ENCODE peak calls at places on chromosomes 12 and 14, in four cellular contexts. A is A549, K is endothelial cell of umbilical vein, T is GM12878. H is an unnamed sample.

GRCh38 chr12:39003541-39004160 is 98.3 kb upstream of the CPNE8 start:
- DNase-seq in A (no peak), K (no peak), T (no peak), H (no peak)

GRCh38 chr12:98503593-98504367 is 11.6 kb upstream of the TMPO start:
- DNase-seq in K (peak), A (peak), T (peak), H (peak)

GRCh38 chr12:64679487-64679983 is 69.2 kb downstream of the RASSF3 start:
- DNase-seq in T (no peak), A (peak), K (peak), H (peak)

GRCh38 chr14:106129274-106129673 is 602.9 kb downstream of the TMEM121 start:
- DNase-seq in K (no peak), A (no peak), T (no peak), H (no peak)

GRCh38 chr12:124032265-124032886 is 59.4 kb downstream of the ZNF664 start:
- DNase-seq in A (peak), K (peak), T (no peak), H (peak)

GRCh38 chr12:4997939-4998338 is 45.7 kb upstream of the KCNA5 start:
- DNase-seq in K (peak), A (peak), T (no peak), H (no peak)

GRCh38 chr12:34397591-34398365 is 375.5 kb downstream of the ALG10 start:
- DNase-seq in T (no peak), A (no peak), K (no peak), H (no peak)

GRCh38 chr14:25140423-25140822 is 90.5 kb upstream of the STXBP6 start:
- DNase-seq in K (no peak), T (no peak), A (no peak), H (no peak)

GRCh38 chr14:70359076-70359424 is 433 bp downstream of the COX16 start:
- DNase-seq in T (no peak), A (no peak), K (no peak), H (no peak)

GRCh38 chr12:92070864-92071445 is 74.7 kb downstream of the BTG1 start:
- DNase-seq in A (peak), T (no peak), K (no peak), H (no peak)

GRCh38 chr12:115323223-115323905 is 639.4 kb upstream of the TBX3 start:
- DNase-seq in A (no peak), T (no peak), K (no peak), H (no peak)

GRCh38 chr12:108571604-108572165 is 9.3 kb downstream of the ISCU start:
- DNase-seq in K (no peak), T (no peak), A (no peak), H (no peak)

GRCh38 chr12:41795066-41795465 is 349.6 kb downstream of the GXYLT1 start:
- DNase-seq in K (peak), T (no peak), A (no peak), H (no peak)

GRCh38 chr12:78530065-78530765 is 334.4 kb upstream of the SYT1 start:
- DNase-seq in K (no peak), T (no peak), A (no peak), H (no peak)

GRCh38 chr12:19018302-19018980 is 111.1 kb upstream of the PLEKHA5 start:
- DNase-seq in A (no peak), T (no peak), K (peak), H (no peak)

GRCh38 chr14:42224053-42224888 is 617.6 kb downstream of the LRFN5 start:
- DNase-seq in K (peak), A (peak), T (peak), H (no peak)

GRCh38 chr12:108498136-108498535 is 16.9 kb upstream of the FICD start:
- DNase-seq in T (no peak), K (no peak), A (no peak), H (no peak)

GRCh38 chr12:93266-94005 is 26.9 kb downstream of the IQSEC3 start:
- DNase-seq in A (no peak), T (no peak), K (no peak), H (no peak)

GRCh38 chr12:38823743-38824142 is 81.6 kb downstream of the CPNE8 start:
- DNase-seq in K (peak), T (no peak), A (no peak), H (no peak)

GRCh38 chr12:21813125-21813524 is 38.6 kb upstream of the KCNJ8 start:
- DNase-seq in A (no peak), T (no peak), K (no peak), H (no peak)

GRCh38 chr12:15796493-15797141 is 7.4 kb upstream of the EPS8 start:
- DNase-seq in K (peak), T (no peak), A (no peak), H (no peak)

GRCh38 chr12:79844693-79845092 is 90.2 kb downstream of the PPP1R12A start:
- DNase-seq in T (no peak), K (peak), A (peak), H (no peak)

GRCh38 chr12:92899388-92900001 is 29.6 kb downstream of the EEA1 start:
- DNase-seq in K (peak), T (no peak), A (peak), H (peak)

GRCh38 chr12:29593001-29593400 is 95.5 kb upstream of the OVCH1 start:
- DNase-seq in T (no peak), A (no peak), K (no peak), H (no peak)

GRCh38 chr12:21471294-21471693 is 30.1 kb downstream of the RECQL start:
- DNase-seq in K (no peak), A (no peak), T (no peak), H (no peak)

GRCh38 chr12:130818381-130819247 is 20.4 kb downstream of the STX2 start:
- DNase-seq in K (peak), A (peak), T (peak), H (peak)

GRCh38 chr14:59133202-59133601 is 55.3 kb upstream of the DAAM1 start:
- DNase-seq in K (peak), A (no peak), T (no peak), H (no peak)

GRCh38 chr12:6345319-6346071 is 3.6 kb upstream of the TNFRSF1A start:
- DNase-seq in A (peak), K (peak), T (no peak), H (no peak)

GRCh38 chr12:55017421-55017820 is 2.4 kb upstream of the NEUROD4 start:
- DNase-seq in K (no peak), A (no peak), T (no peak), H (no peak)

GRCh38 chr12:80711866-80712265 is 4.4 kb downstream of the MYF6 start:
- DNase-seq in K (peak), T (no peak), A (no peak), H (no peak)

GRCh38 chr12:116693259-116694227 is 44.3 kb downstream of the SPRING1 start:
- DNase-seq in K (no peak), A (no peak), T (no peak), H (no peak)

GRCh38 chr12:2959194-2959507 is at the start of gene TEAD4:
- DNase-seq in K (peak), A (peak), T (no peak), H (no peak)

GRCh38 chr14:104797112-104798044 is 1.8 kb upstream of the AKT1 start:
- DNase-seq in T (no peak), K (no peak), A (no peak), H (no peak)

GRCh38 chr12:113239811-113240331 is 18.6 kb downstream of the TPCN1 start:
- DNase-seq in T (no peak), A (no peak), K (no peak), H (no peak)

GRCh38 chr12:41437578-41437977 is 249.5 kb downstream of the PDZRN4 start:
- DNase-seq in T (no peak), A (no peak), K (no peak), H (no peak)

GRCh38 chr14:95227279-95227860 is 70.0 kb upstream of the DICER1 start:
- DNase-seq in K (peak), A (no peak), T (no peak), H (no peak)

DNA sequence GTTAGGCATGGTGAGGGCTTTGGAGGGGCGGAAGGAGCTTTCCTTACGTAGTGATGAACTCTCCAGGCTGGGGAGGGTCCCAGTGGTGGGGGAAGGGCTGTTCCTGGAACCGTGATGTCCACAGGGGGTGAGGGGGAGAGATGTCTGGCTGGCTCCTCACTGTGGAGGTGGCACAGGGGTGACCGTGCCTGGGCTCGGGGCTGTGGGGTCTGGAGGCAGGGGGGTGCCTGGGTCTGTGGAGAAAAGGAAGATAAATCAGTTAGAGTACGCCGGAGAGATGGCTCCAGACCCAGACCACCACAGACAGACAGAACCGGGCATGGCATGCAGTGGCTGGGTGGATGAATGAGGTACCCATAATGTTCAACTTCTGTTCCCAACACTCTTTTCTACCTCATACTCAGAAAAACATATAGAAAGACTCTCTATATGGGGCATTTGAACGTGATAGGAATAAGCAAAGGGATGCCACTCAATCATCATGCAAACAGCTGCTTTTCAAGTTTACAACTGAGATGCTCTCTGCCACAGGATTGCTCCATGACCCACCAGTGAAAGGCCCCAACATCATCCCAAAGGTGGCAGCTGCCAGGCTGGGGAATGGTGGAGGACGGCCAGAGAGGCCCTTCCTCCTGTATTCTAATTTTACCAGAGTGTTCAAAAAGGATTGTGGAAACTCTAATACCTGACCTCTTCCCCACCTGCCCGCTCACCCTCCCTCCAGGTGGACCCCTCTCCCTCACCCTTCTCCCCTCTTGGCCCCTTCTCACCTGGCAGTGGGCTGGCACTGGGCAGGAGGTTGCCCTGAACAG is 5.6 kb downstream of the MYL6 start:
- DNase-seq in K (no peak), A (no peak), T (no peak), H (no peak)
- TF ChIP-seq POLR2A in K (peak), A (no peak), T (peak), H (no peak)

DNA sequence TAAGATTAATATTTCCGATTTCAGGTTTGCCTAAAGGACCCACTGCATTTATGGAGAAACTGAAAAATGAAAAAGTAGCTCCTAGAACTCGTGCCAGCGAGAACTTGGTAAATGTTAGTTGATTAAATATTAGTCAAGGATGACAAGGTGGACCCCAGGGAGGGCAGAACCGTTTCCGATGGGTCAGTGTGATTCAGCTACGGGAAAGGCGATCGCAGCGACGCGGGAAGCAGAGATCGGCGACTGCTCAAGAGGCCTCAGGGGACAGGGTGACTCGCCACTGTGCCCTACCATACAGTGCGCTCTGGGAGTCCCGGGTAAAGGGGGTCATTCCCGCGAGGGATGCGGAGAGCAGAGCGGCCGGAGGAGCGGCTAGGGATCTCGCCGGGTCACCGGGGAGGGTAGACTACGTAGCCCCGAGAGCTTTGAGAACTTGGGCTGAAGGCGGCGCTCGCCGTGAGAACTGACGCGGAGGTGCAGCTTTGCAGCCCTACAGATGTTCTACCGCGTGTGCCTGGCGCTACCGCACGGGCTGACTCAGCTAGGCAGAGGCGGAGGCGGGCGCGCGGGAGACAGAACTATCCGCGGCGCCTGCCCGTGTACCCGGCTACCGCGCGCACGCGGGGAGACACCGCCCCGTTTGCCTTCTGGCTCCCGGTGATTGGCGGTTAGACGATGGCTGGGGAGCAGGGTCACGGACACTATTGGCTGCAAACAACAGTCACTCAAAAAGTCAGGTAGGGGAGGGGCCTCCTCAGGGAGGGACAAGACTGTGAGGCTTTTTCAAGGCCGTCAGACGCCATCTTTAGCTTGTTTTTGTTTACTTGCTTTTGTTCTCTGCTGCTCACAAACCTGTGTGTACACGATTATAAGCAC is 3.2 kb downstream of the C14orf93 start:
- DNase-seq in K (peak), A (peak), T (peak), H (peak)
- TF ChIP-seq CTCF in K (peak), A (peak), T (peak), H (no peak)

DNA sequence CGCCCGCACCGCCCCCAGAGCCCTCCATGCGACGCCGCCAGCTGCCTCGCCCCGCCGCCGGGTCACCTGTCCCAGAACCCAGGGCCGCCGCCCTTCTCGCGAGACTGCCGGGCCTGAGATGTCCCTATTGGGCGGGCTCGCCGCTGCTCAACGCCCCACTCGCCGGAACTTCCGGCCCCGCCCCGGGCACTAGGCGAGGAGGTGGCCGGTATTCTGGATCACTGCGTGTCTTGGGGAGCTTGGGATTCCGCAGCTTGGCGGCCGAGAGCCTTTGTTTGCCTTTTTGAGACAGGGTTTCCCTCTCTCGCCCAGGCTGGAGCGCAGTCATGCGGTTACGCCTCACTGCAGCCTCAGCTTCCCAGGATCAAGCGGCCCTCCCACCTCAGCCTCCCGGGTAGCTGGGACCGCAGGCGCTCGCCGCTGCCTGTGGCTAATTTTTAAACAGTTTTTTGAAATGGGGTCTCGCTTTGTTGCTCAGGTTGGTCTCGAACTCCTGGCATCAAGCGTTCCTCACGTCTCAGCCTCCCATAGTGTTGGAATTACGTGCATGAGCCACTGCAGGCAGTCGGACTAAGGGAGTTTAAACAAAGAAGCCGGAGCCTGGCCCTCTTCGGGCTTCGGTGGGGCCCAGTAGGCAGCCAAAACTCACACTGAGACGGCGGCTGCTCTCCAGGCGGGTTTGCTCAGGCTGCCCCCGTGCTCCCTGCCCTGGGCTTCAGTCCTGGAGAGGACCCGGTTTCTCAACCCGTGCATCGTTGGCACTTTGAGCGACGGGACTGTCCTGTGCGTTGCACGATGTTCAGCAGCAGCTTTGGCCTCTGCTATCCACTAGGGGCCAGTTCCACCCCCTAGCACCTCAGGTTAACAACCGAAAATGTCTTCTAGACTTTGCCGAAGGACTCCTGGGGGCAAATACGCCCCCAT is at the start of gene SLC15A4:
- DNase-seq in A (peak), T (no peak), K (peak), H (peak)
- TF ChIP-seq POLR2A in A (peak), T (peak), K (peak), H (peak)

DNA sequence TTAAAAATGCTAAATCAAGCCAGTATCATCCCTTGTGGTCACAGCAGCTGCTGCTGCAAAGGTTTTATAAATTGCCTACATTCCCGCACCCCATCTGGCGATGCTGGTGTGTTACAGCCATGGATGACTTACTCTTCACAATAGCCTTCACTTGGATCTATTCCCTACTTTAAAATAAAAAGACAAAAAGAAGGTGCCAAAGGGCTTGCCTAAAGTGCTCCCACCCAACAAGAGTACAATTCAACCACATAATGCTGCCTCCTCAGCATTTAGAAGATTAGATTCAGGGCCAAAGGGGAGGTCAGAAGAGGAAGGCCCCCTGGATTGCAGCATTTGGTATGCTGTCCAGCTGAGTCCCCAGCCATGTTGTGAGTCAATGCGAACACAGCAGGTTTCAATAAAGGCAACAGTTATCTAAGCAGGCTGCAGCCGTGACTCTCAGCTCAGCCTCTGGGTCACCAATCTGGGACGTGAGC is 176.1 kb downstream of the DAD1 start:
- DNase-seq in T (no peak), A (no peak), K (no peak), H (no peak)
- TF ChIP-seq CTCF in T (no peak), A (no peak), K (no peak), H (no peak)

GRCh38 chr14:102897299-102898027 is 25.0 kb upstream of the AMN start:
- DNase-seq in A (no peak), T (no peak), K (no peak), H (no peak)
- TF ChIP-seq POLR2A in A (no peak), T (no peak), K (no peak), H (no peak)

GRCh38 chr12:125683748-125684381 is 618.6 kb downstream of the AACS start:
- DNase-seq in T (no peak), K (no peak), A (no peak), H (no peak)
- TF ChIP-seq CTCF in T (peak), K (no peak), A (no peak), H (no peak)

DNA sequence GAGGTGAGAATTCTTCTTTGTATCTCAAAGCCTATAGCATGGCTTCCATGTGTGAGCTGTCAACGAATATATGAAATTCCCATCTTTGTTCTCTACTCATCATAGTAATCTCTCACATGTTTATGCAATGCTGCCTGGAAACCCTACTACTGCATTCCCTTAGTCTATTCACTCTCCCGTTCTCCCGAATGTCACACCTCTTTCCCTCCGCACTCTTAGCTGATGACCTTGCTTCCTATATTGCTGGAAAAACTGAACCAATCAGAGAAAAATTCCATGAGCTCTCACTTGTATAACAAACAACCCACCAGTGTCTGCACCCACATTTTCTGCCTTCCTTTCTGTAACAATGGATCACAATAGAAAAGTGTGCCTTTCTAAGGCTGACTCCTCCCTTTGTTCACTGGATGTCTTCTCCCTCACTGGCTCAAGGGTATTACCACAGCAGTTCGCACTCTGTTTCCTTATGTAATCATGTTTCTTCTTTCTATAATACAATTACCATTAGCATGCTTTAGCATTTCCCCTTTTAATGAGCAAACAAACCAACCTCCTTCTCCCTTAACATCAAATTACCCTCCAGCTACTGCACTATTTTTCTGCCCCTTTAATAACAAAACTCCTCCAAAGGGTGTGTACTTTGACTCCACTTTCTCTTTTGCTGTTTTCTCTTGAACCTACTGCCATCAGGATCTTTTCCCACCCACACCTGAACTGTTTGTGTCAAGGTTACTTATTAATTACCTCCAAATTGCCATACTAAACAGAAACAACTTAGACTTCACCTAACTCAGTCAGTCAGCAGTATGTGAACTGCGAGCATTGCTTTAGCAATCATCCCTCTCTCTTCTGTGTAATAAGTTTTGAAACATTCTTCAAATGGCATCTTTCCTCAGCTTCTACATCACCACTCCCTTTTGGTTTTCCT is 63.9 kb upstream of the CCDC196 start:
- DNase-seq in K (no peak), A (no peak), T (no peak), H (no peak)
- TF ChIP-seq POLR2A in K (no peak), A (no peak), T (no peak), H (no peak)

DNA sequence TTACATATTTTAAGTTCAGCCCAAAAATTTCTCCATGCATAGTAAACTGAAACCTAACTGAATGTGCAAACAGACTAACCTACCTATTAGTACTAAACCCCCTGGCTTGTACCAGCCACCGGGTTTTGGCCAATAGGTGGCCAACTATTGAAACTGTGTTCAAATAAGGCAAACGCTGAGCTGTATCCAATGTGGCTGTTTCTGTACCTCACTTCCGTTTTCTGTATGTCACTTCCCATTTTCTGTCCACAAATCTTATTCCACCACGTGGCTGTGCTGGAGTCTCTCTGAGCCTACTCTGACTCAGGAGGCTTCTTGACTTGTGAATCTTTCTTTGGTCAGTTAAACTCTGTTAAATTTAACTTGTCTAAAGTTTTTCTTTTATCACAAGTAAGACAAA is 6.0 kb upstream of the FBXO34 start:
- DNase-seq in K (no peak), A (no peak), T (no peak), H (no peak)
- TF ChIP-seq CTCF in K (no peak), A (no peak), T (no peak), H (no peak)

H was measured in breast epithelium.